ENCODE peak calls at places on chromosome 15, in four cellular contexts. A is pancreas; W is globus pallidus; D is activated naive CD4-positive, alpha-beta T cell. K is an unnamed sample.

GRCh38 chr15:35173444-35174118 is 88.5 kb upstream of the NANOGP8 start:
- DNase-seq in A (no peak), W (no peak), D (no peak), K (no peak)

GRCh38 chr15:74208901-74209559 is 6.4 kb upstream of the STRA6 start:
- DNase-seq in A (no peak), W (no peak), D (no peak), K (no peak)

GRCh38 chr15:39498642-39499041 is 82.2 kb upstream of the THBS1 start:
- DNase-seq in A (no peak), W (no peak), D (no peak), K (no peak)

GRCh38 chr15:25415707-25416106 is 23.1 kb downstream of the UBE3A start:
- DNase-seq in A (no peak), W (no peak), D (no peak), K (no peak)

GRCh38 chr15:78272776-78273175 is 8.4 kb downstream of the DNAJA4 start:
- DNase-seq in A (no peak), W (no peak), D (no peak), K (no peak)

GRCh38 chr15:57509121-57509520 is 82.6 kb upstream of the MYZAP start:
- DNase-seq in A (no peak), W (no peak), D (no peak), K (no peak)

GRCh38 chr15:40452296-40453090 is 11.7 kb downstream of the BAHD1 start:
- DNase-seq in A (no peak), W (no peak), D (no peak), K (peak)

GRCh38 chr15:55915876-55916567 is 77.4 kb downstream of the NEDD4 start:
- DNase-seq in A (no peak), W (no peak), D (no peak), K (no peak)

GRCh38 chr15:75531041-75531450 is 48.1 kb downstream of the PTPN9 start:
- DNase-seq in A (no peak), W (peak), D (no peak), K (no peak)

GRCh38 chr15:45549831-45550230 is 27.3 kb upstream of the SLC30A4 start:
- DNase-seq in A (no peak), W (no peak), D (no peak), K (no peak)

GRCh38 chr15:39251413-39252197 is 329.3 kb upstream of the THBS1 start:
- DNase-seq in A (no peak), W (no peak), D (no peak), K (no peak)

GRCh38 chr15:60128000-60128376 is 123.9 kb downstream of the FOXB1 start:
- DNase-seq in A (no peak), W (peak), D (no peak), K (no peak)

GRCh38 chr15:101391981-101392566 is 97.0 kb upstream of the SNRPA1 start:
- DNase-seq in A (no peak), W (no peak), D (no peak), K (no peak)

GRCh38 chr15:48858401-48858800 is 19.5 kb upstream of the EID1 start:
- DNase-seq in A (no peak), W (no peak), D (no peak), K (no peak)

GRCh38 chr15:51162865-51163762 is 68.4 kb upstream of the TNFAIP8L3 start:
- DNase-seq in A (peak), W (peak), D (peak), K (peak)

GRCh38 chr15:43190178-43190577 is 5.0 kb downstream of the CCNDBP1 start:
- DNase-seq in A (no peak), W (no peak), D (no peak), K (no peak)

GRCh38 chr15:63843901-63844317 is 10.2 kb upstream of the HERC1 start:
- DNase-seq in A (no peak), W (no peak), D (no peak), K (no peak)

GRCh38 chr15:79811406-79812405 is 85.1 kb downstream of the MTHFS start:
- DNase-seq in A (peak), W (peak), D (no peak), K (peak)

GRCh38 chr15:38518084-38518483 is 46.5 kb downstream of the RASGRP1 start:
- DNase-seq in A (no peak), W (no peak), D (no peak), K (no peak)

GRCh38 chr15:85598203-85598602 is 196.5 kb downstream of the KLHL25 start:
- DNase-seq in A (no peak), W (no peak), D (no peak), K (no peak)

GRCh38 chr15:82570721-82571519 is 30.7 kb upstream of the RPS17 start:
- DNase-seq in A (no peak), W (peak), D (no peak), K (no peak)

GRCh38 chr15:67906382-67906781 is 66.5 kb upstream of the RNU6-1 start:
- DNase-seq in A (no peak), W (no peak), D (no peak), K (no peak)

GRCh38 chr15:99744142-99744541 is 10.9 kb upstream of the LYSMD4 start:
- DNase-seq in A (no peak), W (no peak), D (no peak), K (no peak)

GRCh38 chr15:73053398-73053723 is 1.1 kb downstream of the NEO1 start:
- DNase-seq in A (no peak), W (no peak), D (no peak), K (peak)

GRCh38 chr15:66328721-66329220 is 27.7 kb downstream of the TIPIN start:
- DNase-seq in A (no peak), W (no peak), D (no peak), K (no peak)

GRCh38 chr15:81475471-81475870 is 101.5 kb upstream of the TMC3 start:
- DNase-seq in A (no peak), W (no peak), D (no peak), K (no peak)

GRCh38 chr15:64791401-64791800 is 16.0 kb upstream of the RBPMS2 start:
- DNase-seq in A (no peak), W (no peak), D (no peak), K (no peak)

K was measured in small intestine.